ENCODE peak calls at places on chromosomes 12 and 14, in seven cellular contexts. V, L, W, N, J, U and T are unnamed samples.

GRCh38 chr14:74502236-74503019 is 8.9 kb downstream of the ISCA2 start:
- DNase-seq in V (peak), L (no peak), W (peak), N (peak), J (peak), U (no peak), T (peak)

GRCh38 chr12:116687888-116688287 is 50.0 kb downstream of the SPRING1 start:
- DNase-seq in V (no peak), L (no peak), W (peak), N (peak), J (peak), U (no peak), T (peak)

GRCh38 chr12:7113389-7113871 is 4.4 kb upstream of the C1RL start:
- DNase-seq in V (no peak), L (no peak), W (peak), N (peak), J (no peak), U (no peak), T (peak)

GRCh38 chr14:24941719-24942118 is 108.2 kb downstream of the STXBP6 start:
- DNase-seq in V (no peak), L (no peak), W (no peak), N (no peak), J (no peak), U (no peak), T (peak)

GRCh38 chr14:103155013-103155412 is 31.8 kb downstream of the TNFAIP2 start:
- DNase-seq in V (no peak), L (peak), W (no peak), N (peak), J (peak), U (no peak), T (peak)

GRCh38 chr12:3040663-3041544 is 36.3 kb upstream of the TSPAN9 start:
- DNase-seq in V (no peak), L (no peak), W (no peak), N (no peak), J (no peak), U (no peak), T (no peak)

GRCh38 chr12:74148849-74149248 is 388.8 kb upstream of the ATXN7L3B start:
- DNase-seq in V (no peak), L (no peak), W (no peak), N (no peak), J (no peak), U (no peak), T (no peak)

GRCh38 chr14:35414365-35414764 is 9.8 kb upstream of the NFKBIA start:
- DNase-seq in V (no peak), L (no peak), W (no peak), N (no peak), J (no peak), U (peak), T (no peak)

GRCh38 chr12:51686727-51687126 is 95.7 kb downstream of the SCN8A start:
- DNase-seq in V (no peak), L (no peak), W (no peak), N (peak), J (no peak), U (no peak), T (no peak)

GRCh38 chr14:74800780-74801179 is 37.7 kb downstream of the YLPM1 start:
- DNase-seq in V (no peak), L (no peak), W (no peak), N (no peak), J (no peak), U (no peak), T (no peak)

GRCh38 chr12:6630696-6631095 is 5.1 kb downstream of the LPAR5 start:
- DNase-seq in V (peak), L (no peak), W (no peak), N (no peak), J (no peak), U (no peak), T (no peak)

GRCh38 chr12:88570103-88570502 is 10.2 kb downstream of the KITLG start:
- DNase-seq in V (no peak), L (no peak), W (no peak), N (peak), J (no peak), U (no peak), T (no peak)

GRCh38 chr14:80726211-80726610 is 215.3 kb downstream of the CEP128 start:
- DNase-seq in V (no peak), L (no peak), W (no peak), N (no peak), J (no peak), U (no peak), T (no peak)

GRCh38 chr14:30299915-30300314 is 259.0 kb upstream of the G2E3 start:
- DNase-seq in V (no peak), L (no peak), W (no peak), N (no peak), J (no peak), U (no peak), T (no peak)

GRCh38 chr12:81797100-81797499 is 38.0 kb upstream of the PPFIA2 start:
- DNase-seq in V (no peak), L (no peak), W (no peak), N (peak), J (no peak), U (no peak), T (peak)

GRCh38 chr12:73352826-73353225 is 1080.7 kb downstream of the TRHDE start:
- DNase-seq in V (no peak), L (no peak), W (no peak), N (no peak), J (no peak), U (no peak), T (no peak)

GRCh38 chr14:26820101-26820500 is 222.3 kb upstream of the NOVA1 start:
- DNase-seq in V (peak), L (no peak), W (no peak), N (peak), J (no peak), U (no peak), T (no peak)

GRCh38 chr14:36519431-36520321 is at the start of gene NKX2-1:
- DNase-seq in V (peak), L (no peak), W (peak), N (no peak), J (no peak), U (no peak), T (peak)

GRCh38 chr12:64918288-64918687 is 93.8 kb downstream of the TBC1D30 start:
- DNase-seq in V (no peak), L (no peak), W (no peak), N (no peak), J (no peak), U (no peak), T (no peak)

GRCh38 chr14:63857467-63858030 is 4.7 kb downstream of the SYNE2 start:
- DNase-seq in V (no peak), L (no peak), W (no peak), N (no peak), J (no peak), U (no peak), T (no peak)

GRCh38 chr14:101578489-101578888 is 17.2 kb downstream of the DIO3 start:
- DNase-seq in V (no peak), L (no peak), W (no peak), N (no peak), J (no peak), U (no peak), T (no peak)